ENCODE peak calls at places on chromosomes 3 and 15, in six cellular contexts. T, F, I, H, O and K are unnamed samples.

GRCh38 chr15:73584699-73585420 is 48.3 kb downstream of the NPTN start:
- DNase-seq in I (no peak), F (no peak), T (no peak), H (no peak), O (no peak), K (no peak)

GRCh38 chr3:195697582-195698324 is 23.0 kb upstream of the MUC20 start:
- DNase-seq in T (no peak), I (peak), H (no peak), F (no peak), O (no peak), K (no peak)

GRCh38 chr15:55990516-55990915 is 2.9 kb downstream of the NEDD4 start:
- DNase-seq in F (no peak), T (no peak), O (no peak), I (no peak), H (no peak), K (no peak)

GRCh38 chr3:74601793-74602192 is 12.7 kb downstream of the CNTN3 start:
- DNase-seq in I (no peak), F (no peak), H (no peak), O (no peak), T (no peak), K (no peak)

GRCh38 chr3:56323986-56324420 is 144.3 kb downstream of the ERC2 start:
- DNase-seq in T (no peak), F (no peak), O (no peak), I (peak), H (no peak), K (no peak)

GRCh38 chr15:69140306-69140705 is 20.1 kb upstream of the GLCE start:
- DNase-seq in T (peak), F (no peak), I (no peak), H (no peak), O (no peak), K (no peak)

GRCh38 chr15:99452728-99453643 is 112.8 kb upstream of the MEF2A start:
- DNase-seq in O (no peak), H (no peak), I (no peak), T (no peak), F (no peak), K (peak)

GRCh38 chr3:152910211-152910610 is 75.3 kb downstream of the P2RY1 start:
- DNase-seq in O (no peak), T (no peak), I (peak), H (no peak), F (no peak), K (no peak)

GRCh38 chr3:8301977-8302589 is 199.5 kb upstream of the LMCD1 start:
- DNase-seq in T (no peak), O (no peak), H (no peak), F (no peak), I (peak), K (no peak)

GRCh38 chr3:36192901-36193300 is 187.4 kb upstream of the STAC start:
- DNase-seq in F (no peak), O (no peak), T (no peak), I (no peak), H (no peak), K (no peak)

GRCh38 chr3:38163117-38163870 is 2.0 kb upstream of the OXSR1 start:
- DNase-seq in F (no peak), T (no peak), I (no peak), H (no peak), O (no peak), K (no peak)

GRCh38 chr3:179971280-179971679 is 65.5 kb downstream of the PEX5L start:
- DNase-seq in T (no peak), H (no peak), F (no peak), O (no peak), I (no peak), K (no peak)

GRCh38 chr3:12730511-12731234 is 28.4 kb downstream of the TMEM40 start:
- DNase-seq in F (no peak), T (no peak), I (no peak), O (no peak), H (no peak), K (no peak)

GRCh38 chr3:179063945-179064560 is 7.6 kb downstream of the ZMAT3 start:
- DNase-seq in O (no peak), F (no peak), I (peak), T (no peak), H (no peak), K (no peak)

GRCh38 chr15:69222002-69222474 is 61.6 kb downstream of the GLCE start:
- DNase-seq in H (no peak), O (no peak), I (no peak), F (no peak), T (no peak), K (peak)

GRCh38 chr3:52381623-52382022 is 63.3 kb downstream of the SEMA3G start:
- DNase-seq in O (no peak), I (no peak), T (no peak), F (no peak), H (no peak), K (no peak)

GRCh38 chr3:148789156-148789555 is 38.5 kb upstream of the CPB1 start:
- DNase-seq in H (no peak), O (no peak), T (no peak), I (peak), F (no peak), K (no peak)
- H3K27ac ChIP-seq in H (peak), O (no peak), T (no peak), I (peak), F (no peak), K (no peak)

GRCh38 chr15:38611228-38611627 is 46.6 kb upstream of the RASGRP1 start:
- DNase-seq in O (no peak), I (no peak), H (no peak), F (peak), T (no peak), K (no peak)
- H3K27ac ChIP-seq in O (peak), I (no peak), H (no peak), F (no peak), T (no peak), K (no peak)

GRCh38 chr3:62248831-62249776 is 124.2 kb downstream of the FEZF2 start:
- DNase-seq in I (no peak), F (no peak), H (no peak), T (no peak), O (no peak), K (no peak)

GRCh38 chr3:62249855-62250543 is 123.4 kb downstream of the FEZF2 start:
- DNase-seq in F (no peak), O (no peak), T (no peak), I (no peak), H (no peak), K (no peak)

GRCh38 chr3:62255758-62256157 is 117.6 kb downstream of the FEZF2 start:
- DNase-seq in O (no peak), T (no peak), I (no peak), H (no peak), F (no peak), K (no peak)

GRCh38 chr3:62246985-62247384 is 126.4 kb downstream of the FEZF2 start:
- DNase-seq in I (no peak), F (no peak), T (no peak), H (no peak), O (no peak), K (no peak)

DNA sequence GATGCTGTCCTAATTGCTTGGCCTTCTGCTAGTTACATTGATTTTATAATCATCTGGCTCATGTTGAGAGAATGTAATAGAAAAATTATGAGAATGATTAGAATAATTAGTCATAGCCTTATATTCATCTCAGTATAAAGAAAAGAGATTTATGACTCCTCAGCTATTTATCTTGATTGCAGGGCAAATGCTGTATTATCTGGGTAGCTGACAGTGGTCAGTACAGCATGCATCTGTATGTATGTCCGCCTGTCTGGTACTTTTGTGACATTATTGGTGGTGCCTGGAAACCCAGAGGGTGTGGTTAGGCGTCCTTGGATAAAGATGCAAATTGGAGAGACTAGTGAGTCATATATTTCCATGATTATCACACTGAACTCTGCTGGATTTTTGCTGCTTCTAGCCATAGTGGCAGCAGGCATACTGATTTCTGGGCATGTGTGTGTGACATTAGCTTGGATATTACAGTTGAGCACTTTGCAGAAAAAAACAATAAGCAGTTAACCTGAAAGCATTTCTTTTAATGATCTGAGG is 120.7 kb downstream of the FEZF2 start:
- DNase-seq in T (no peak), I (no peak), F (no peak), H (no peak), O (no peak), K (no peak)
- H3K27ac ChIP-seq in T (no peak), I (no peak), F (no peak), H (no peak), O (no peak), K (no peak)

GRCh38 chr15:38563723-38564519 is 693 bp downstream of the RASGRP1 start:
- DNase-seq in T (peak), I (peak), O (no peak), H (peak), F (peak), K (peak)
- H3K27ac ChIP-seq in T (no peak), I (no peak), O (peak), H (no peak), F (peak), K (peak)

GRCh38 chr15:39878401-39878775 is 41.7 kb downstream of the GPR176 start:
- DNase-seq in I (no peak), O (no peak), F (no peak), T (no peak), H (no peak), K (no peak)
- H3K27ac ChIP-seq in I (no peak), O (no peak), F (no peak), T (no peak), H (no peak), K (no peak)